ENCODE peak calls at places on chromosome 2, in five cellular contexts. One of them, this sample, is unnamed.

GRCh38 chr2:29767606-29768335 is 153.6 kb downstream of the ALK start:
- DNase-seq in GM12878: no peak
- DNase-seq in uterus: no peak
- DNase-seq in CD4-positive, alpha-beta T cell: no peak
- DNase-seq in ascending aorta: no peak
- DNase-seq in this sample: no peak

GRCh38 chr2:98807221-98807620 is 76.3 kb upstream of the MGAT4A start:
- DNase-seq in CD4-positive, alpha-beta T cell: peak; percentile 21
- DNase-seq in uterus: no peak
- DNase-seq in ascending aorta: no peak
- DNase-seq in GM12878: no peak
- DNase-seq in this sample: no peak

GRCh38 chr2:122949523-122949922 is 1075.6 kb upstream of the CNTNAP5 start:
- DNase-seq in CD4-positive, alpha-beta T cell: no peak
- DNase-seq in ascending aorta: no peak
- DNase-seq in uterus: no peak
- DNase-seq in GM12878: no peak
- DNase-seq in this sample: no peak

GRCh38 chr2:191376981-191377629 is 131.9 kb downstream of the MYO1B start:
- DNase-seq in ascending aorta: peak; percentile 71
- DNase-seq in GM12878: peak; percentile 5
- DNase-seq in uterus: peak; percentile 73
- DNase-seq in CD4-positive, alpha-beta T cell: no peak
- DNase-seq in this sample: peak; percentile 70

GRCh38 chr2:233994191-233994590 is 56.3 kb upstream of the SPP2 start:
- DNase-seq in GM12878: no peak
- DNase-seq in uterus: no peak
- DNase-seq in CD4-positive, alpha-beta T cell: no peak
- DNase-seq in ascending aorta: no peak
- DNase-seq in this sample: no peak

GRCh38 chr2:161414385-161415040 is 1.6 kb upstream of the TBR1 start:
- DNase-seq in ascending aorta: no peak
- DNase-seq in CD4-positive, alpha-beta T cell: no peak
- DNase-seq in GM12878: no peak
- DNase-seq in uterus: no peak
- DNase-seq in this sample: peak; percentile 69

GRCh38 chr2:48693066-48693465 is 62.5 kb downstream of the LHCGR start:
- DNase-seq in uterus: no peak
- DNase-seq in ascending aorta: no peak
- DNase-seq in CD4-positive, alpha-beta T cell: no peak
- DNase-seq in GM12878: no peak
- DNase-seq in this sample: no peak

GRCh38 chr2:177038772-177039484 is 173.7 kb upstream of the HNRNPA3 start:
- DNase-seq in GM12878: no peak
- DNase-seq in CD4-positive, alpha-beta T cell: no peak
- DNase-seq in ascending aorta: no peak
- DNase-seq in uterus: no peak
- DNase-seq in this sample: no peak

GRCh38 chr2:168449419-168449818 is 6.7 kb upstream of the CERS6 start:
- DNase-seq in ascending aorta: no peak
- DNase-seq in uterus: no peak
- DNase-seq in GM12878: no peak
- DNase-seq in CD4-positive, alpha-beta T cell: no peak
- DNase-seq in this sample: no peak

GRCh38 chr2:231348173-231348572 is 47.3 kb upstream of the B3GNT7 start:
- DNase-seq in CD4-positive, alpha-beta T cell: no peak
- DNase-seq in uterus: no peak
- DNase-seq in ascending aorta: no peak
- DNase-seq in GM12878: no peak
- DNase-seq in this sample: peak; percentile 63

GRCh38 chr2:3626118-3626816 is 31.4 kb downstream of the COLEC11 start:
- DNase-seq in GM12878: no peak
- DNase-seq in CD4-positive, alpha-beta T cell: no peak
- DNase-seq in ascending aorta: no peak
- DNase-seq in uterus: peak; percentile 4
- DNase-seq in this sample: peak; percentile 41

GRCh38 chr2:101327863-101328394 is 19.4 kb upstream of the RNF149 start:
- DNase-seq in ascending aorta: no peak
- DNase-seq in uterus: no peak
- DNase-seq in CD4-positive, alpha-beta T cell: no peak
- DNase-seq in GM12878: no peak
- DNase-seq in this sample: no peak

GRCh38 chr2:79511320-79511951 is 1.4 kb upstream of the CTNNA2 start:
- DNase-seq in GM12878: no peak
- DNase-seq in ascending aorta: no peak
- DNase-seq in uterus: no peak
- DNase-seq in CD4-positive, alpha-beta T cell: no peak
- DNase-seq in this sample: no peak

GRCh38 chr2:240255811-240256703 is 115.6 kb upstream of the OTOS start:
- DNase-seq in CD4-positive, alpha-beta T cell: no peak
- DNase-seq in ascending aorta: no peak
- DNase-seq in GM12878: no peak
- DNase-seq in uterus: no peak
- DNase-seq in this sample: peak; percentile 68

GRCh38 chr2:139354518-139354917 is 574.3 kb upstream of the NXPH2 start:
- DNase-seq in uterus: no peak
- DNase-seq in CD4-positive, alpha-beta T cell: no peak
- DNase-seq in ascending aorta: no peak
- DNase-seq in GM12878: no peak
- DNase-seq in this sample: no peak

GRCh38 chr2:3827673-3828575 is 124.5 kb downstream of the DCDC2C start:
- DNase-seq in CD4-positive, alpha-beta T cell: no peak
- DNase-seq in uterus: no peak
- DNase-seq in GM12878: no peak
- DNase-seq in ascending aorta: no peak
- DNase-seq in this sample: no peak

GRCh38 chr2:187349328-187349944 is 98.6 kb downstream of the CALCRL start:
- DNase-seq in ascending aorta: no peak
- DNase-seq in CD4-positive, alpha-beta T cell: no peak
- DNase-seq in uterus: no peak
- DNase-seq in GM12878: no peak
- DNase-seq in this sample: no peak

GRCh38 chr2:100182494-100183355 is 40.3 kb upstream of the AFF3 start:
- DNase-seq in GM12878: no peak
- DNase-seq in CD4-positive, alpha-beta T cell: no peak
- DNase-seq in uterus: no peak
- DNase-seq in ascending aorta: no peak
- DNase-seq in this sample: peak; percentile 21

GRCh38 chr2:136134126-136134525 is 16.2 kb upstream of the CXCR4 start:
- DNase-seq in uterus: no peak
- DNase-seq in ascending aorta: no peak
- DNase-seq in GM12878: no peak
- DNase-seq in CD4-positive, alpha-beta T cell: peak; percentile 41
- DNase-seq in this sample: no peak

GRCh38 chr2:70472256-70472905 is 81.2 kb downstream of the TGFA start:
- DNase-seq in CD4-positive, alpha-beta T cell: no peak
- DNase-seq in GM12878: no peak
- DNase-seq in uterus: no peak
- DNase-seq in ascending aorta: no peak
- DNase-seq in this sample: no peak

GRCh38 chr2:239162141-239162821 is 238.5 kb downstream of the HDAC4 start:
- DNase-seq in uterus: peak; percentile 11
- DNase-seq in CD4-positive, alpha-beta T cell: no peak
- DNase-seq in GM12878: no peak
- DNase-seq in ascending aorta: no peak
- DNase-seq in this sample: peak; percentile 58

GRCh38 chr2:40384714-40385113 is 67.2 kb downstream of the SLC8A1 start:
- DNase-seq in CD4-positive, alpha-beta T cell: no peak
- DNase-seq in GM12878: no peak
- DNase-seq in ascending aorta: no peak
- DNase-seq in uterus: no peak
- DNase-seq in this sample: no peak

GRCh38 chr2:70745276-70745675 is 22.7 kb downstream of the ADD2 start:
- DNase-seq in GM12878: no peak
- DNase-seq in CD4-positive, alpha-beta T cell: no peak
- DNase-seq in ascending aorta: no peak
- DNase-seq in uterus: no peak
- DNase-seq in this sample: no peak

GRCh38 chr2:48420512-48421197 is 109.3 kb upstream of the STON1 start:
- DNase-seq in GM12878: no peak
- DNase-seq in CD4-positive, alpha-beta T cell: peak; percentile 89
- DNase-seq in ascending aorta: peak; percentile 68
- DNase-seq in uterus: peak; percentile 89
- DNase-seq in this sample: peak; percentile 90

GRCh38 chr2:84293791-84294380 is 165.2 kb downstream of the SUCLG1 start:
- DNase-seq in ascending aorta: no peak
- DNase-seq in CD4-positive, alpha-beta T cell: no peak
- DNase-seq in GM12878: no peak
- DNase-seq in uterus: no peak
- DNase-seq in this sample: no peak

GRCh38 chr2:240595381-240596079 is 9.0 kb downstream of the CAPN10 start:
- DNase-seq in GM12878: no peak
- DNase-seq in ascending aorta: peak; percentile 7
- DNase-seq in CD4-positive, alpha-beta T cell: no peak
- DNase-seq in uterus: peak; percentile 14
- DNase-seq in this sample: peak; percentile 57

GRCh38 chr2:105582952-105583660 is 161.6 kb upstream of the NCK2 start:
- DNase-seq in CD4-positive, alpha-beta T cell: no peak
- DNase-seq in GM12878: no peak
- DNase-seq in uterus: no peak
- DNase-seq in ascending aorta: no peak
- DNase-seq in this sample: no peak

GRCh38 chr2:202429164-202429980 is 53.2 kb downstream of the BMPR2 start:
- DNase-seq in GM12878: no peak
- DNase-seq in uterus: no peak
- DNase-seq in ascending aorta: no peak
- DNase-seq in CD4-positive, alpha-beta T cell: no peak
- DNase-seq in this sample: no peak

GRCh38 chr2:234162876-234163275 is 112.4 kb downstream of the SPP2 start:
- DNase-seq in uterus: no peak
- DNase-seq in ascending aorta: no peak
- DNase-seq in GM12878: no peak
- DNase-seq in CD4-positive, alpha-beta T cell: no peak
- DNase-seq in this sample: no peak

GRCh38 chr2:149782566-149782965 is 195.0 kb upstream of the MMADHC start:
- DNase-seq in uterus: no peak
- DNase-seq in ascending aorta: no peak
- DNase-seq in GM12878: no peak
- DNase-seq in CD4-positive, alpha-beta T cell: no peak
- DNase-seq in this sample: no peak

GRCh38 chr2:44843086-44843485 is 98.4 kb upstream of the SIX3 start:
- DNase-seq in CD4-positive, alpha-beta T cell: no peak
- DNase-seq in ascending aorta: no peak
- DNase-seq in GM12878: no peak
- DNase-seq in uterus: no peak
- DNase-seq in this sample: no peak

DNA sequence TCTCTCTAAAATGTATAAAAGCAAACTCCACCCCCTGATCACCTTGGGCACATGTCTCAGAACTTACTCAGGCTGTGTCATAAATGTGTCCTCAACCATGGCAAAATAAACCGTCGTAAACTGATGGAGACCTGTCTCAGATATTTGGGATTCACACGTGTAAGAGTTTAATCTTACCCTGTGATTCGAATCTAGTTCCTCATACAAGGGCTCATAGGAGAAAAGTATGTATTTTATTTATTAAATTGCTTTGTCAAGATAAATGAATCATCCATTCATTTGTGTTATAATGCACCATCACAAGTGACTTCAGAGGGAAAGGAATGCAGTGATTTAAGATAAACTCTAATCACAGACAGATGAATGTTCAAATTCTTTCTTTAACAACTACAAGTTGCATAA is 712.5 kb upstream of the LRATD1 start:
- DNase-seq in CD4-positive, alpha-beta T cell: no peak
- DNase-seq in GM12878: no peak
- DNase-seq in ascending aorta: no peak
- DNase-seq in uterus: no peak
- DNase-seq in this sample: no peak
- H3K27ac ChIP-seq in CD4-positive, alpha-beta T cell: no peak overlapping the region
- H3K27ac ChIP-seq in GM12878: no peak overlapping the region
- H3K27ac ChIP-seq in ascending aorta: no peak overlapping the region
- H3K27ac ChIP-seq in uterus: no peak overlapping the region
- H3K27ac ChIP-seq in this sample: no peak overlapping the region

GRCh38 chr2:12321017-12321641 is 395.6 kb upstream of the TRIB2 start:
- DNase-seq in CD4-positive, alpha-beta T cell: no peak
- DNase-seq in uterus: peak; percentile 78
- DNase-seq in GM12878: no peak
- DNase-seq in ascending aorta: no peak
- DNase-seq in this sample: no peak
- TF ChIP-seq CTCF in CD4-positive, alpha-beta T cell: no peak
- TF ChIP-seq CTCF in uterus: peak; percentile 29
- TF ChIP-seq CTCF in GM12878: no peak
- TF ChIP-seq CTCF in ascending aorta: no peak
- TF ChIP-seq CTCF in this sample: no peak

DNA sequence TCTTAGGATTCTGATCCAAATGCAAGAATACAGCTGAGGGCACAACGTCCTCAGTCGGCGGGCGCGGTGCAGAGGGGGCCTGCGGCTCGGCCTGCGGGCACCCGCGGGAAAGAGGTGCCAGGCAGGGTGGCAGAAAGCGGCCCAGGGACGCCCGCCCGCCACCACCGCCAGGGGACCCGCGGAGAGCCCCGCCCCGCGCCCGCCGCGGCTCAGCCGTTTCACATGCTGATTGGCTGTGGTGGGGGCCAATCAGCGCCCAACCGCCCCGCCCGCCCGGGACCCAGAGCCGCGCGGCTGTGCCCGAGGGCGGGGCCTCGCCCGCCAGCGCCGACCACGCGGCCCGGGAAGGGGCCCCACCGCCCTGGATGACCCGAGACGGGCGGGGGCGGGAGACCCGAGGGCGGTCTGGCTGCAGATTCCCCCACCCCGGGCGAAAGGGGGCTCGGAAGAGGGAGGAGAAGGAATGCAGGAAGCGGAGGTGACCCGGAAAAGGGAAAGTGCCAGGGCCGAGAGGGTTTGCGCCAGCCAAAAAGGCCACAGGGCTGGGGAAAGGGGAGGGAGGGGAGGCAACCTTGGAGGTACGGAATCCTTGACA is 8.0 kb downstream of the IRS1 start:
- DNase-seq in ascending aorta: peak; percentile 46
- DNase-seq in uterus: peak; percentile 88
- DNase-seq in GM12878: peak; percentile 19
- DNase-seq in CD4-positive, alpha-beta T cell: peak; percentile 89
- DNase-seq in this sample: peak; percentile 97
- H3K27ac ChIP-seq in ascending aorta: peak overlapping the region; percentile 94
- H3K27ac ChIP-seq in uterus: peak overlapping the region; percentile 96
- H3K27ac ChIP-seq in GM12878: peak overlapping the region; percentile 81
- H3K27ac ChIP-seq in CD4-positive, alpha-beta T cell: peak overlapping the region; percentile 88
- H3K27ac ChIP-seq in this sample: peak overlapping the region; percentile 92

GRCh38 chr2:129827251-129827894 is 152.1 kb upstream of the RAB6C start:
- DNase-seq in ascending aorta: no peak
- DNase-seq in GM12878: no peak
- DNase-seq in uterus: no peak
- DNase-seq in CD4-positive, alpha-beta T cell: no peak
- DNase-seq in this sample: no peak
- TF ChIP-seq CTCF in ascending aorta: no peak
- TF ChIP-seq CTCF in GM12878: no peak
- TF ChIP-seq CTCF in uterus: no peak
- TF ChIP-seq CTCF in CD4-positive, alpha-beta T cell: no peak
- TF ChIP-seq CTCF in this sample: no peak